ENCODE peak calls at places on chromosomes 5 and 9, in four cellular contexts. One of them, this sample, is unnamed.

GRCh38 chr9:87500491-87500890 is 2.8 kb downstream of the DAPK1 start:
- DNase-seq in foreskin fibroblast: no peak
- DNase-seq in NCI-H774: no peak
- DNase-seq in stromal cell of bone marrow: no peak
- DNase-seq in this sample: no peak

GRCh38 chr9:130869250-130869649 is 27.4 kb downstream of the QRFP start:
- DNase-seq in foreskin fibroblast: peak
- DNase-seq in NCI-H774: no peak
- DNase-seq in stromal cell of bone marrow: no peak
- DNase-seq in this sample: no peak

GRCh38 chr9:761155-761792 is 80.2 kb upstream of the DMRT1 start:
- DNase-seq in foreskin fibroblast: peak
- DNase-seq in NCI-H774: no peak
- DNase-seq in stromal cell of bone marrow: peak
- DNase-seq in this sample: no peak

GRCh38 chr5:102971693-102972293 is 148.1 kb downstream of the GIN1 start:
- DNase-seq in foreskin fibroblast: peak
- DNase-seq in NCI-H774: no peak
- DNase-seq in stromal cell of bone marrow: peak
- DNase-seq in this sample: no peak

GRCh38 chr9:110076894-110077725 is 130.8 kb downstream of the C9orf152 start:
- DNase-seq in foreskin fibroblast: peak
- DNase-seq in NCI-H774: no peak
- DNase-seq in stromal cell of bone marrow: no peak
- DNase-seq in this sample: no peak

GRCh38 chr5:133252133-133252480 is 200.3 kb downstream of the HSPA4 start:
- DNase-seq in foreskin fibroblast: no peak
- DNase-seq in NCI-H774: no peak
- DNase-seq in stromal cell of bone marrow: no peak
- DNase-seq in this sample: no peak

GRCh38 chr9:96513622-96514021 is 63.7 kb downstream of the HABP4 start:
- DNase-seq in foreskin fibroblast: peak
- DNase-seq in NCI-H774: no peak
- DNase-seq in stromal cell of bone marrow: no peak
- DNase-seq in this sample: no peak

GRCh38 chr5:56534102-56534501 is 281.2 kb upstream of the MAP3K1 start:
- DNase-seq in foreskin fibroblast: no peak
- DNase-seq in NCI-H774: no peak
- DNase-seq in stromal cell of bone marrow: no peak
- DNase-seq in this sample: no peak

GRCh38 chr5:114857951-114858401 is 311.7 kb downstream of the TRIM36 start:
- DNase-seq in foreskin fibroblast: no peak
- DNase-seq in NCI-H774: no peak
- DNase-seq in stromal cell of bone marrow: no peak
- DNase-seq in this sample: no peak

GRCh38 chr9:25427898-25428297 is 250.3 kb downstream of the TUSC1 start:
- DNase-seq in foreskin fibroblast: no peak
- DNase-seq in NCI-H774: no peak
- DNase-seq in stromal cell of bone marrow: no peak
- DNase-seq in this sample: no peak

GRCh38 chr9:33375238-33375840 is 27.0 kb downstream of the AQP7 start:
- DNase-seq in foreskin fibroblast: no peak
- DNase-seq in NCI-H774: no peak
- DNase-seq in stromal cell of bone marrow: no peak
- DNase-seq in this sample: peak